ENCODE peak calls at places on chromosome 5, in five cellular contexts. N, I, L, B and S are unnamed samples.

GRCh38 chr5:93189707-93190120 is 391.3 kb downstream of the NR2F1-AS1 start:
- DNase-seq in L (no peak), N (no peak), B (peak), I (no peak), S (no peak)

GRCh38 chr5:107570805-107571531 is 99.8 kb downstream of the EFNA5 start:
- DNase-seq in N (no peak), B (no peak), L (no peak), I (no peak), S (no peak)

GRCh38 chr5:153490124-153491085 is at the start of gene GRIA1:
- DNase-seq in I (no peak), B (peak), L (no peak), N (no peak), S (no peak)

GRCh38 chr5:178307266-178308045 is 74.9 kb upstream of the PHYKPL start:
- DNase-seq in L (no peak), I (no peak), B (no peak), N (peak), S (peak)

GRCh38 chr5:158614951-158615350 is 484.8 kb downstream of the EBF1 start:
- DNase-seq in L (no peak), B (peak), N (no peak), I (no peak), S (no peak)

GRCh38 chr5:1227669-1228068 is 2.5 kb downstream of the SLC6A18 start:
- DNase-seq in L (no peak), B (peak), N (no peak), I (no peak), S (no peak)

GRCh38 chr5:40906351-40906751 is 2.9 kb upstream of the C7 start:
- DNase-seq in B (no peak), I (no peak), L (no peak), N (no peak), S (no peak)

GRCh38 chr5:16013334-16014065 is 166.1 kb downstream of the MARCHF11 start:
- DNase-seq in I (no peak), B (peak), L (no peak), N (no peak), S (no peak)